ENCODE peak calls at places on chromosomes 11 and 22, in seven cellular contexts. C, I, Y, D, L, B and X are unnamed samples. For H3K4me1, the result is how much of the 10 kb centered on the place peaks cover.

GRCh38 chr11:64003807-64004589 is 17.8 kb downstream of the OTUB1 start:
- DNase-seq in B (no peak), I (no peak), Y (no peak), C (peak), D (no peak), L (no peak), X (no peak)

GRCh38 chr22:37659066-37659896 is 758 bp downstream of the PDXP start:
- DNase-seq in I (no peak), B (peak), L (no peak), C (peak), D (no peak), Y (peak), X (no peak)

GRCh38 chr22:32917577-32918375 is 116.3 kb downstream of the TIMP3 start:
- DNase-seq in C (no peak), Y (no peak), B (peak), I (no peak), L (no peak), D (no peak), X (no peak)

GRCh38 chr11:121808096-121808495 is 307.9 kb downstream of the BLID start:
- DNase-seq in L (no peak), D (no peak), Y (no peak), B (no peak), C (no peak), I (no peak), X (no peak)

GRCh38 chr11:34379081-34379480 is 21.3 kb upstream of the ABTB2 start:
- DNase-seq in C (no peak), D (peak), L (no peak), B (no peak), Y (no peak), I (no peak), X (no peak)

GRCh38 chr11:88179141-88179540 is 3.9 kb upstream of the RAB38 start:
- DNase-seq in C (no peak), D (peak), I (no peak), Y (no peak), L (no peak), B (no peak), X (peak)

GRCh38 chr22:24460418-24461089 is 33.2 kb downstream of the ADORA2A start:
- DNase-seq in Y (no peak), B (no peak), L (no peak), C (no peak), I (no peak), D (no peak), X (no peak)

GRCh38 chr11:117457835-117458234 is 130.2 kb downstream of the CEP164 start:
- DNase-seq in D (no peak), Y (no peak), C (peak), I (peak), B (no peak), L (no peak), X (no peak)

GRCh38 chr11:124879999-124880611 is 14.9 kb downstream of the ROBO3 start:
- DNase-seq in B (no peak), C (no peak), L (no peak), D (no peak), I (peak), Y (peak), X (no peak)

GRCh38 chr22:31248138-31248745 is 36.1 kb downstream of the LIMK2 start:
- DNase-seq in B (peak), D (peak), C (peak), L (peak), Y (peak), I (peak), X (peak)

DNA sequence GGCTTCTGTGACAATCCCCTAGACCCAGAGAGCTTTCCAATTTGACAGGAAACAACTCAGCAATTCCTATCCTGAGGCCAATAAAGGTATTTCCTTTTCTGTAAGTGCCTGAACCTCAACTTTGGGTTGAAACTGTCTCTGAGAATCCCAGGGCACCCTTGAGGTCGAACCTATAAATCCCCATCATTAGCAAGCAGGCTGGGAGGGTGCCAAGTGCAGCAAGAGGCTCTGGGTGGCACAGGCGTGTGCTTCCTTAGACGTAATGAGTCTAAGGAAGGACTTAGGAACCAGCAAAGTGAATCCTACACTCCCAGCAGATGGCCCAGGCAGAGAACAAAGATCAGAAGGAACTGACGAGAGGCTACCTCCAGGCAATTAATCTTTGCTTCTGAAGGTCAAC is 234.2 kb upstream of the NARS2 start:
- DNase-seq in C (no peak), D (peak), Y (no peak), I (no peak), L (no peak), B (no peak), X (no peak)
- H3K4me1 ChIP-seq in C (under half), D (under half), Y (under half), I (under half), L (under half), B (under half), X (under half)

GRCh38 chr11:70084046-70084984 is 6.2 kb downstream of the ANO1 start:
- DNase-seq in Y (no peak), D (no peak), C (no peak), I (no peak), L (no peak), B (peak), X (no peak)

GRCh38 chr11:70089631-70090030 is 11.5 kb downstream of the ANO1 start:
- DNase-seq in L (no peak), C (no peak), Y (no peak), D (no peak), B (no peak), I (no peak), X (no peak)

GRCh38 chr11:70088735-70089250 is 10.7 kb downstream of the ANO1 start:
- DNase-seq in Y (no peak), D (no peak), L (no peak), I (no peak), B (no peak), C (no peak), X (no peak)

GRCh38 chr11:70085815-70086769 is 8.0 kb downstream of the ANO1 start:
- DNase-seq in Y (peak), L (no peak), C (peak), I (no peak), D (no peak), B (no peak), X (peak)

GRCh38 chr11:70087446-70088167 is 9.5 kb downstream of the ANO1 start:
- DNase-seq in C (no peak), B (no peak), Y (no peak), I (peak), D (no peak), L (no peak), X (peak)
- TF ChIP-seq CTCF in C (no peak), B (no peak), Y (no peak), I (no peak), D (no peak), L (no peak), X (no peak)

DNA sequence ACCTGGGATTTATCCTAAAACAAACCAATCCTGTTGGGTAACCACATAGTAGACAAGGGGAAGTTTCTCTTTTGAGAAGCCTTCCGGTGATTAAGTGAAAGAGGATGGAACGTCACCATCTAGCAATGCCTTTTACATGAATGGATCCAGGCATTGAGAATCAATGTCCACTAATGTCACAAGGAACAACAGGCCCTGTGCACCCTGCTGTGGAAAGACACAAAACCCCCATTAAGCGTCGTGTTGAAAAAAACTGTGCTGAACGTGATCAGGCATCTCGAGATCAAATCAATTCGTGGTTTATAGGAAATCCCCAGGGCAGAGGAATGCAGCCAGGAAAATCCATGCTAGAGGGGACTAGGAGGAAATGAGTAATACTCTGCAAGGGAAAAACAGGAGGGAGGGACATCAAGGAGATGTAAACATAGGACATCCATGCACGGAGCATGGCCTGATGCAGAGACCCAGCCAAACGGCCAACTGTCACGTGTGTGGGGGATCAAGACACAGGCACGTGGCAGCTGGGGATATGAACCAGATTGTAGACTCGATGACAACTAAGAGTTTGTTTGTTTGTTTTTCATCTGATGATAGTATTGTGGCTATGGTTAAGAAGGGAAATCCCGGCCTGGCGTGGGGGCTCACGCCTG is 38.6 kb upstream of the CARS1 start:
- DNase-seq in L (no peak), C (peak), I (peak), B (peak), D (peak), Y (no peak), X (no peak)
- H3K27ac ChIP-seq in L (peak), C (peak), I (peak), B (peak), D (peak), Y (peak), X (peak)

DNA sequence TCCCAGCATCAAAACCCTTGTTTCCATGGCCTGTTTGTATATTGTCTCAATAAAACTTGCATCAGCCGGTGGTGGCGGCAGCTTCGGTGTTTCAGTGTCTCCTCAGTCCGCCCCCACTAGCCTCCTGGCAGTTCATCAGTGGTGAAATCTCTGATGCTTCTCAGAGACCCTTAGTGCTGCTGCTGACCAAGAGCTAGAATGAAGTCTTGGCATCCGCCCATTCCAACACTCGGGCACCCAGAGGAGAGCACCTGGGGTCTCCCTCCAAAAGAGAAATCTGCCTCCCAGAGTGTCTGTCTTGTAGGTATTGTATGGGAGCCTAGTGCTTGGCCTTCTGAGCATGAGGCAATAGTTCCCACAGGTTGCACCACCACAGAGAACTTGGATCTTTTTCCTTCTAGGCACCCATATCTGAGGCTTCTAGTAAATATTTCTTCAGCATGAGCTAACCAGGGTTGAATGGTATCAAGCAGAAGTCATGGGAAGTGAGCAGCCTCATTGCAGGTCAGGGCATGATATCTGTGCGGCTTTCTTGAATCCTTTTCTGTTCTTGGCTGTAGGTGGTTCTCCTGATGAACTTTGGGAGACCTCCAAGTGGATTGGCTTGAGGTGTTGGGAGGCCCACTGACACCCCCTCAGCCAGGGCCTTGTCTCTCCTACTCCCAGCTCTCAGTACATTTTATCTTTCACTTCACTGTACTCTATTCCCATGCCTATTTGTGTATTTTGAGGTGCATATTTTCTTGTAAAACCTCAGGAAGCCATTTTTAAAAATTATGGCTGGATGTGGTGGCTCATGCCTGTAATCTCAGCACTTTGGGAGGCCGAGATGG is 13.2 kb upstream of the AIFM3 start:
- DNase-seq in L (no peak), B (no peak), Y (no peak), C (peak), D (no peak), I (no peak), X (no peak)
- H3K4me1 ChIP-seq in L (under half), B (under half), Y (under half), C (half or more), D (under half), I (under half), X (under half)

DNA sequence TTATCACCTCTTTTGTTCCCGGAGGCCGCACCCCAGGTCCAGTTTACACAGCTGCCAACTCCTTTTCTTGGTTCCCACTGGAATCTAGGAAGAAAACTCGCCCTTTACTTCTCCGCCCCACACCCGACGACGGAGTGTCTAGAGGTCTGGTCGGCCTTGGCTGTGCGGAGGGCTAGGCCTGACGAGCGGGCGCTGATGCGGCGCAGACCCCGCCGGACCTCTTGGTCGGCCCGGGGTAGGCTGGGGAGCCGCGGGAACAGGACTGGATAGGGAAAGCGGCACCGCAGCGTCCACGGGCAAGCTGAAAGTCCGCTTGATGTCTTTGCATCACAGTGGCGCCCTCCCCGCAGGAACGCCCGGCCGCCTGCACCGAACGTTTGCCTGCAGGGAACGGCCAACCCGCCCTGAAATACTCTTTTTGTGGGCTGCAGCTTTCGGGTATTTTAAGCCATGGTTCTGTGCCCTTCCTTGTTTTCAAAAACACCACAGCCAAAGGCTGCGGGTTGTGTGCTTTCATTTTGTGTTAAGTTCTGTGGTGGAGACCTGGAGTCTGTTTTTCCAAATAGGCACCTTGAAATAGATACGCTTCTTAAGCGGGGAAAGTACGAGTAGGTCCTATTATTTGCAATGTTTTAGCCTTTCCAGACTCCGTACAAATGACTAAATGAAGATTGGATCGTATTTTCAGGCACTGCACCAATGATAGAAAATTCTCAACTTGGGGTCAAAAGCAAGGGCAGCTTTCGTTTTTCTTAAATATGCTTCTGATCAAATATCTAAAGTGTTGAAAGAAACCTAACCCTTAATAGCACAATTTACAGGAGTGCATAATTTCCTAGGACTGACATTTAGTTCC is 880 bp upstream of the ZBED5 start:
- DNase-seq in C (peak), L (peak), Y (peak), D (peak), B (peak), I (peak), X (peak)
- TF ChIP-seq CTCF in C (no peak), L (no peak), Y (no peak), D (no peak), B (no peak), I (no peak), X (no peak)

DNA sequence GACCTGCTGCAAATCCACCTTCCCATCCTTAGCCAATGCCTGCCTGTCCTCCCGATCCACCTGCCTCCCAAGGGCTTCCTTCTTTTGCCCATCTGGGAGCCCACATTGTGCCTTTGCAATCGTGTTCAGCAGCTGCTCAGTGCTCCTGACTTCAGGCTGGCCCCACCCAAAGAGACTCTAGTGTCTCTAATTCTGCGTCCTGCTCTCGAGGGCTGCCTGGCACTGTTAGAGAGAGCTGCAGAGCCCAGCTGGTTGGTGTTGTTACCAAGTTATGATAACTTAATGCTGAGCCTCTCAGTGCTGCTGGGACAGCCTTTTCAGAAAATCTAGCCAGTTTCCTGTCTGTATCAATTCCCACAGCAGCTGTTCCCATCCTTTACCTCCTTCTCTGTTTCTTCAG is 69.1 kb downstream of the MICAL2 start:
- DNase-seq in B (no peak), L (no peak), D (no peak), Y (no peak), C (no peak), I (peak), X (no peak)
- H3K27ac ChIP-seq in B (no peak), L (peak), D (no peak), Y (no peak), C (peak), I (peak), X (peak)

DNA sequence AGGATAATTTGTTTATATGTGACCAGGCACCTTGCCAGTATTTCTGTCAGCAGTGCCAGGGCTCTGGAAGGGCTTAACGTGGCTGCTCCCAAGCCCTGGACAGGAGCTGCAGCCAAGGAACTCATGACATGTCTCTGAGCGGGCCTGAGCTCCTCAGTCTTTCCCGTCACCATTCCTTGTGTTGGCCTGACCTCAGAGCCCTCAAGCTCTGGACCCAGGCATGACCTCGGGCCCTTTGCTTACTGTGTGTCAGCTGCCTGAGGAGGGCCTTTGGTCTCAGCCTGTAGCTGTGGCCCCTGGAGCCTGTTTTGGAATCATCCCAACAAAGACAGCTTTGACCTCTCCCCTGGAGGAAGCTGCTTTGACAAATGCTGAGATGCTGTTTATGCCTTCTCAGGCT is 264.1 kb upstream of the PLET1 start:
- DNase-seq in C (peak), L (no peak), B (peak), Y (peak), I (no peak), D (no peak), X (no peak)
- H3K4me1 ChIP-seq in C (under half), L (under half), B (under half), Y (under half), I (under half), D (under half), X (under half)

GRCh38 chr11:12088531-12088930 is 21.9 kb upstream of the MICAL2 start:
- DNase-seq in Y (no peak), B (no peak), I (no peak), L (no peak), D (no peak), C (no peak), X (no peak)

GRCh38 chr11:12086271-12087074 is 23.9 kb upstream of the MICAL2 start:
- DNase-seq in L (peak), D (peak), I (peak), C (peak), Y (no peak), B (peak), X (no peak)

GRCh38 chr11:12085371-12086251 is 24.8 kb upstream of the MICAL2 start:
- DNase-seq in L (no peak), C (no peak), Y (no peak), B (no peak), I (no peak), D (no peak), X (no peak)

GRCh38 chr11:12088047-12088481 is 22.3 kb upstream of the MICAL2 start:
- DNase-seq in C (no peak), D (peak), B (peak), L (no peak), Y (no peak), I (no peak), X (no peak)

GRCh38 chr11:12087075-12087775 is 23.2 kb upstream of the MICAL2 start:
- DNase-seq in B (no peak), Y (no peak), D (peak), L (no peak), C (no peak), I (no peak), X (no peak)
- TF ChIP-seq CTCF in B (peak), Y (no peak), D (peak), L (no peak), C (no peak), I (no peak), X (no peak)